ENCODE peak calls at places on chromosomes 4 and X, in four cellular contexts. L, E, P and F are unnamed samples.

GRCh38 chrX:155767101-155767878 is 113.9 kb upstream of the VAMP7 start:
- DNase-seq in P (no peak), E (peak; percentile 48), L (peak; percentile 4), F (peak; percentile 42)

GRCh38 chr4:155616112-155616511 is 50.5 kb upstream of the GUCY1A1 start:
- DNase-seq in E (no peak), P (no peak), L (no peak), F (no peak)

GRCh38 chrX:149092179-149092578 is 412.9 kb downstream of the IDS start:
- DNase-seq in P (no peak), E (no peak), L (no peak), F (no peak)

GRCh38 chrX:79375340-79375739 is 8.2 kb upstream of the ITM2A start:
- DNase-seq in P (no peak), E (no peak), L (no peak), F (no peak)

GRCh38 chrX:149487292-149487691 is 17.8 kb downstream of the IDS start:
- DNase-seq in E (peak; percentile 16), L (no peak), P (no peak), F (peak; percentile 11)

GRCh38 chr4:163048447-163048846 is 118.2 kb downstream of the NAF1 start:
- DNase-seq in E (peak; percentile 37), P (peak; percentile 21), L (no peak), F (peak; percentile 32)

GRCh38 chrX:148691456-148691855 is 191.0 kb downstream of the AFF2 start:
- DNase-seq in L (no peak), P (no peak), E (no peak), F (no peak)

GRCh38 chr4:74109116-74109791 is 10.3 kb upstream of the CXCL2 start:
- DNase-seq in P (no peak), L (no peak), E (no peak), F (peak; percentile 35)

GRCh38 chr4:8745036-8745827 is 126.4 kb downstream of the HMX1 start:
- DNase-seq in E (no peak), P (no peak), L (no peak), F (no peak)

GRCh38 chrX:130055899-130056298 is 54.4 kb downstream of the ELF4 start:
- DNase-seq in P (no peak), L (no peak), E (no peak), F (peak; percentile 30)

GRCh38 chr4:156946508-156947197 is 24.9 kb downstream of the PDGFC start:
- DNase-seq in P (no peak), E (no peak), L (no peak), F (no peak)

GRCh38 chr4:93396274-93396673 is 432.3 kb upstream of the ATOH1 start:
- DNase-seq in P (no peak), L (no peak), E (no peak), F (no peak)

GRCh38 chr4:146333895-146334262 is 119.5 kb downstream of the REELD1 start:
- DNase-seq in P (no peak), L (no peak), E (no peak), F (no peak)

DNA sequence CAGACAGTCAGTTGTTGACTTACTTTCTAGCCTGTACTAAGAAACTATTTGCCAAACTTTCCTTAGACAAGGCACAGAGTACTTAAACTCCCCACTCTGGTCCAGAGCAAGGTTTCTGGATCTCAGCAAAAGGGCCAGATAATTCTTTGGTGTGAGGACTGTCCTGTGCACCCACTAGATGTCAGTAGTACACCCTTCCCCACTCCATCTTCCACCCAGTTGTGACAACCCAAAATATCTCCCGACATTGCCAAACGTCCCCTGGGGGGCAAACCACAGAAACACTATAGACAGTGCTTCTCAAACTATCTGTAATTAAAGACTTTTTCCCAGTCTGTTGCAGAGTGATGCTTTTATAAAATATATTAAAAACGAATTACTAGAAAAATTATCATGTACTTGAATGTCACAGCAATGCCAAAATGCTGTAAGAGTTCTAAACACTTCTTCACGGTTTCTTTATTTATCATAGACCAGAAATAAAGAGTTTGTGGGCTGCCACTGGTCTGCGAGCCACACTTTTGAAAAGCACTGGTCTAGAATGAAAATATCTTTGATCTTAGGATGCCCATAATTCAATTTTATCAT is 203.5 kb downstream of the PRDM5 start:
- DNase-seq in E (no peak), L (no peak), P (peak; percentile 3), F (peak; percentile 28)
- TF ChIP-seq NR2C2 in E (no peak), L (no peak), P (no peak), F (no peak)

DNA sequence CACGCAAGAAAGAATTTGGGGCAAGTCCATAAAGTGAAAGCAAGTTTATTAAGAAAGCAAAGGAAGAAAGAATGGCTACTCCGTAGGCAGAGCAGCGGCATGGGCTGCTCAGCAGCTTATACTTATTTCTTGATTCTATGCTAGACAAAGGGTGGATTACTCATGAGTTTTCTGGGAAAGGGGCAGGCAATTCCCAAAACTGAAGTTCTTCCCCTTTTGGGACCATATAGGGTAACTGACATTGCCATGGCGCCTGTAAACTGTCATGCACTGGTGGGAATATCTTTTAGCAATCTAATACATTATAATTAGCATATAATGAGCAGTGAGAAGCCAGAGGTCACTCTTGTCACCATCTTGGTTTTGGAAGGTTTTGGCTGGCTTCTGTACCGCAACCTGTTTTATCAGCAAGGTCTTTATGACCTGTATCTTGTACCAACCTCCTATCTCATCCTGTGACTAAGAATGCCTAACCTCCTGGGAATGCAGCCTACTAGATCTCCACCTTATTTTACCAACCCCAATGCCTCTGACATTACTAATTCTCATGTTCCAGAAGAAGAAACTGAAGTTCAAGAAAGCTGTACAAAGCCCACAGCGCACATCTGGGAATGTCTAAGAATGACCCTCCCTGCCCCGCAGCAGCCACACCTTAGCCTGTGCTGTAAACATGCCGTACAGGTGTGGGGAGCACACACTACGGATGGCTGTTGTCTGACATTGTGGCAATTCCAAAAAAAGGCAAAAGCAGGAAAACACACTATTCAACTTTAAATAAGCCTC is 18.6 kb downstream of the RXFP1 start:
- DNase-seq in L (no peak), E (no peak), P (no peak), F (no peak)
- TF ChIP-seq NR2C2 in L (no peak), E (no peak), P (no peak), F (no peak)

GRCh38 chr4:94455081-94455480 is 3.3 kb downstream of the PDLIM5 start:
- DNase-seq in P (peak; percentile 68), E (no peak), L (no peak), F (no peak)

GRCh38 chr4:94452476-94453300 is 946 bp downstream of the PDLIM5 start:
- DNase-seq in P (peak; percentile 81), L (no peak), E (peak; percentile 42), F (peak; percentile 64)

GRCh38 chr4:94451669-94452475 is at the start of gene PDLIM5:
- DNase-seq in E (peak; percentile 94), L (peak; percentile 66), P (peak; percentile 80), F (peak; percentile 89)

GRCh38 chr4:94453534-94453963 is 1.8 kb downstream of the PDLIM5 start:
- DNase-seq in E (no peak), L (no peak), P (peak; percentile 58), F (no peak)

GRCh38 chr4:94454405-94454804 is 2.7 kb downstream of the PDLIM5 start:
- DNase-seq in E (no peak), P (no peak), L (no peak), F (no peak)
- TF ChIP-seq NR2C2 in E (no peak), P (no peak), L (no peak), F (no peak)

GRCh38 chrX:2520539-2520938 is 19.8 kb upstream of the DHRSX start:
- DNase-seq in L (no peak), P (no peak), E (no peak), F (no peak)

GRCh38 chrX:2523911-2524310 is 23.1 kb upstream of the DHRSX start:
- DNase-seq in E (no peak), L (no peak), P (no peak), F (no peak)

GRCh38 chrX:2521927-2522386 is 21.2 kb upstream of the DHRSX start:
- DNase-seq in L (no peak), E (no peak), P (no peak), F (no peak)

GRCh38 chrX:2516612-2517011 is 15.8 kb upstream of the DHRSX start:
- DNase-seq in L (peak; percentile 66), P (no peak), E (no peak), F (no peak)

GRCh38 chrX:2521092-2521926 is 20.5 kb upstream of the DHRSX start:
- DNase-seq in L (peak; percentile 83), P (no peak), E (no peak), F (no peak)
- TF ChIP-seq NR2C2 in L (no peak), P (no peak), E (no peak), F (no peak)

GRCh38 chrX:672931-673330 is 42.3 kb downstream of the SHOX start:
- DNase-seq in P (no peak), E (no peak), L (no peak), F (no peak)
- TF ChIP-seq NR2C2 in P (no peak), E (no peak), L (no peak), F (no peak)

GRCh38 chr4:108979754-108980153 is 216.9 kb upstream of the ETNPPL start:
- DNase-seq in L (no peak), E (no peak), P (no peak), F (no peak)
- TF ChIP-seq NR2C2 in L (no peak), E (no peak), P (no peak), F (no peak)

DNA sequence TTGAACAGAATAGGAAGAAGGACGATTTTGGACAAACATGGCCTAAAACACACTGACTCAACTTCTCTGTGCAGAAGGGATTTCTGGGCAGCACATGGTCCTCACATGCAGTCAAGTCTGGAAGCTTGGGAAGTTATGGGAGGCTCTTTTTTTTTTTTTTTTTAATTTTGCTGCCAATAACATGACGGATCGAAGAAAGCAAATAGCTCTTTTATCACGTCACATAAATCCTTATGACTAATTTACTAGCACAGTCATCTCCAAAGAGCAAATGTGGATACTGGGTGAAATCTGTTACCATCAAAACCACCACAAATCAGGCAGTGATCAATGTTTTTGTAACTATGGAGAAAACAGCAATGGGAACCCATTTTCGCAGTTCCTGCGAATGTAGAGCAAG is 193.3 kb upstream of the FAM9B start:
- DNase-seq in P (no peak), L (no peak), E (no peak), F (no peak)
- TF ChIP-seq NR2C2 in P (no peak), L (no peak), E (no peak), F (no peak)

DNA sequence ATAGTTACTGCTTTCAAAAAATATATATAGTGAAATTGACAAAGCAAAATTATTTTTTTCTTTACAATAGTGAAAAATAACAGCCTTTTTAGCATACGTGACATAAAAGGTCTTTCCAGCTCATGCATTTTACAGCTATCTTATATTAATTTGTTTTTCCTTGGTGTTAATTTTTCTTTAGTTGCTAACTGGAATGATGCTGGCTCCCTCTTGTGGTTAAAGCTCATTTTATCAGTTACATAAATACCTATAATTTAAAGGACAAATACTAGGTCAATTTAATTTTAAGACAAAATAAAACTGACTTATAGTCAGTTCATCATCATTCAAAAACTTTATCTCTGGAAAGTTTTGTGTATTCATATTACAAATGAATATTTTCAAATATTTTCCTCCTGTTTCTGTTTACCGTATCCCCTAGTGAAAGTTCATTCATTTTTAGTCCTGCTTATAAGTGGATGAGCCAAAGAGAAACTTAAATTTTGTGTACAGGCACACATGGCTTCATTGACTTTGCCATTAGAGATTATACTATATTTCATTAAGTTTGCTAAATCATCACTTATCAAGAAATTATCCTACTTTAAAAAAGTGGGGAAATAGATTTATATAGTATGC is 9.9 kb upstream of the ANAPC4 start:
- DNase-seq in L (no peak), P (no peak), E (no peak), F (no peak)
- TF ChIP-seq NR2C2 in L (no peak), P (no peak), E (no peak), F (no peak)

GRCh38 chr4:84634961-84635360 is 52.0 kb downstream of the CDS1 start:
- DNase-seq in E (no peak), P (no peak), L (no peak), F (no peak)
- TF ChIP-seq NR2C2 in E (no peak), P (no peak), L (no peak), F (no peak)